ENCODE peak calls at places on chromosome 5, in eight cellular contexts. One of them, this sample, is unnamed.

GRCh38 chr5:169682026-169682425 is 45.0 kb downstream of the DOCK2 start:
- DNase-seq in astrocyte of the spinal cord: no peak
- DNase-seq in CD8-positive, alpha-beta T cell: no peak
- DNase-seq in fibroblast of the aortic adventitia: no peak
- DNase-seq in fibroblast of villous mesenchyme: no peak
- DNase-seq in ovary: no peak
- DNase-seq in mucosa of descending colon: no peak
- DNase-seq in uterus: no peak
- DNase-seq in this sample: no peak

GRCh38 chr5:34652916-34653315 is 3.2 kb upstream of the RAI14 start:
- DNase-seq in ovary: no peak
- DNase-seq in astrocyte of the spinal cord: peak
- DNase-seq in uterus: no peak
- DNase-seq in mucosa of descending colon: no peak
- DNase-seq in fibroblast of villous mesenchyme: no peak
- DNase-seq in CD8-positive, alpha-beta T cell: no peak
- DNase-seq in fibroblast of the aortic adventitia: peak
- DNase-seq in this sample: no peak

GRCh38 chr5:56211298-56211865 is 21.7 kb downstream of the ANKRD55 start:
- DNase-seq in CD8-positive, alpha-beta T cell: no peak
- DNase-seq in uterus: no peak
- DNase-seq in astrocyte of the spinal cord: peak
- DNase-seq in mucosa of descending colon: no peak
- DNase-seq in fibroblast of villous mesenchyme: peak
- DNase-seq in fibroblast of the aortic adventitia: peak
- DNase-seq in ovary: no peak
- DNase-seq in this sample: no peak

GRCh38 chr5:120678279-120678678 is 214.2 kb downstream of the PRR16 start:
- DNase-seq in astrocyte of the spinal cord: peak
- DNase-seq in fibroblast of villous mesenchyme: peak
- DNase-seq in fibroblast of the aortic adventitia: peak
- DNase-seq in CD8-positive, alpha-beta T cell: no peak
- DNase-seq in uterus: no peak
- DNase-seq in mucosa of descending colon: no peak
- DNase-seq in ovary: no peak
- DNase-seq in this sample: no peak

GRCh38 chr5:88045931-88046461 is 222.6 kb downstream of the TMEM161B start:
- DNase-seq in CD8-positive, alpha-beta T cell: no peak
- DNase-seq in fibroblast of the aortic adventitia: no peak
- DNase-seq in mucosa of descending colon: no peak
- DNase-seq in astrocyte of the spinal cord: peak
- DNase-seq in fibroblast of villous mesenchyme: no peak
- DNase-seq in ovary: no peak
- DNase-seq in uterus: no peak
- DNase-seq in this sample: no peak

GRCh38 chr5:73969195-73970059 is 343.4 kb downstream of the ARHGEF28 start:
- DNase-seq in astrocyte of the spinal cord: no peak
- DNase-seq in fibroblast of the aortic adventitia: no peak
- DNase-seq in mucosa of descending colon: no peak
- DNase-seq in CD8-positive, alpha-beta T cell: no peak
- DNase-seq in uterus: no peak
- DNase-seq in ovary: no peak
- DNase-seq in fibroblast of villous mesenchyme: no peak
- DNase-seq in this sample: no peak

GRCh38 chr5:139177809-139178581 is 20.2 kb downstream of the SIL1 start:
- DNase-seq in fibroblast of the aortic adventitia: peak
- DNase-seq in mucosa of descending colon: peak
- DNase-seq in astrocyte of the spinal cord: no peak
- DNase-seq in fibroblast of villous mesenchyme: peak
- DNase-seq in CD8-positive, alpha-beta T cell: no peak
- DNase-seq in ovary: no peak
- DNase-seq in uterus: no peak
- DNase-seq in this sample: no peak

GRCh38 chr5:98110270-98110669 is 663.2 kb upstream of the RGMB start:
- DNase-seq in CD8-positive, alpha-beta T cell: no peak
- DNase-seq in fibroblast of villous mesenchyme: peak
- DNase-seq in fibroblast of the aortic adventitia: peak
- DNase-seq in astrocyte of the spinal cord: peak
- DNase-seq in ovary: no peak
- DNase-seq in uterus: no peak
- DNase-seq in mucosa of descending colon: no peak
- DNase-seq in this sample: no peak

GRCh38 chr5:143227301-143227700 is 176.2 kb downstream of the NR3C1 start:
- DNase-seq in CD8-positive, alpha-beta T cell: no peak
- DNase-seq in ovary: no peak
- DNase-seq in uterus: no peak
- DNase-seq in fibroblast of villous mesenchyme: no peak
- DNase-seq in fibroblast of the aortic adventitia: no peak
- DNase-seq in astrocyte of the spinal cord: no peak
- DNase-seq in mucosa of descending colon: no peak
- DNase-seq in this sample: no peak

GRCh38 chr5:130526708-130527107 is 622.4 kb downstream of the CHSY3 start:
- DNase-seq in astrocyte of the spinal cord: peak
- DNase-seq in uterus: no peak
- DNase-seq in ovary: no peak
- DNase-seq in fibroblast of villous mesenchyme: no peak
- DNase-seq in fibroblast of the aortic adventitia: no peak
- DNase-seq in CD8-positive, alpha-beta T cell: no peak
- DNase-seq in mucosa of descending colon: no peak
- DNase-seq in this sample: no peak

GRCh38 chr5:98772415-98773213 is 849 bp upstream of the RGMB start:
- DNase-seq in uterus: peak
- DNase-seq in mucosa of descending colon: peak
- DNase-seq in fibroblast of the aortic adventitia: no peak
- DNase-seq in astrocyte of the spinal cord: peak
- DNase-seq in ovary: peak
- DNase-seq in fibroblast of villous mesenchyme: peak
- DNase-seq in CD8-positive, alpha-beta T cell: no peak
- DNase-seq in this sample: no peak

DNA sequence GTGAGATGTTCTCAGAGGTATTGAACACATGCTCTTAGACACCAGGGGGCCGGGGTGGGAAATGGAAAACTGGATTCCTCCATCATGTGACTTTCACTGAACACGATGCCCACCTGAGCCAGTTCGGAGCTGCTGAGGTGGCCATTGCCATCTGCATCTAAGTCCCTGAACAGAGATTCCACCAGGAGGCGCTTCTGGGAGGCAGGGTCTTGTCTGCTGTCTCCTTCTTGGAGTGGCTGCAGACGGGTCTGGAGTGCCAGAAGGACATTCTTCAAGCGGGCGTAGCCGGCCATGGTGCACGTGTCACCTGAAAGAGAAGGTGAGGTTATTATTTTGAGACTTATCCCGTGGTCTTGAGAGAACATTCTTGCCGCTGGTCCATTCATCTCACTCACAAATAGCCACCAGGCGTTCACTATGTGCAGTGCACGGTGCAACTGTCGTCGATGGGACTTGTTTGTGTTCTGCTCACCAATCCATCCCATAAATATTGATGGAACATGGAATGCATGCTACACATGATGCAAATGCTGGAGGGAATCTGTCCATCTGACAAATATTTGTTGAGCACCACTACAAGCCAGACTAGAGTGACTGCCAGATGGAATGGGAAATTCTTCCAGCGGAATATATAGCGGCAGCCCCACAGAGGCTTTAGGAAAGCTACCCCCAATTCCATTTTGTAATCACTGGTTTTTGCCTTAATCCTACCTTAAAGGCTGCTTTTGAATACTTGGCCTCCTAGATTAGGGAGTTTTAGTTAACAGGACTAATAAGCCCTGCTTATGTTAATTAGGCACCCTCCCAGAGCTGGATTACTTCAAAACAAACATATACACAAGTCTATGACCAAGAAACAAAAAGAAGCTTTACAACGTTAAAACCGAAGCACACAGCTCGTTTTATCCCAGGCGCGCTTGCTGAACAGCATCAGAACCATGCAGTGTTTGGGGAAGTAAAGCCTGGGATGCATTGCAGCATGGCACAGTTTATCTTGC is 264.8 kb downstream of the HSPA4 start:
- DNase-seq in astrocyte of the spinal cord: no peak
- DNase-seq in fibroblast of the aortic adventitia: no peak
- DNase-seq in fibroblast of villous mesenchyme: peak
- DNase-seq in uterus: no peak
- DNase-seq in CD8-positive, alpha-beta T cell: no peak
- DNase-seq in mucosa of descending colon: peak
- DNase-seq in ovary: no peak
- DNase-seq in this sample: no peak
- TF ChIP-seq CTCF in astrocyte of the spinal cord: peak
- TF ChIP-seq CTCF in fibroblast of the aortic adventitia: no peak
- TF ChIP-seq CTCF in fibroblast of villous mesenchyme: peak
- TF ChIP-seq CTCF in uterus: no peak
- TF ChIP-seq CTCF in CD8-positive, alpha-beta T cell: no peak
- TF ChIP-seq CTCF in mucosa of descending colon: no peak
- TF ChIP-seq CTCF in ovary: no peak
- TF ChIP-seq CTCF in this sample: peak

GRCh38 chr5:107253246-107253645 is 417.5 kb downstream of the EFNA5 start:
- DNase-seq in fibroblast of the aortic adventitia: no peak
- DNase-seq in CD8-positive, alpha-beta T cell: no peak
- DNase-seq in mucosa of descending colon: no peak
- DNase-seq in ovary: no peak
- DNase-seq in astrocyte of the spinal cord: no peak
- DNase-seq in uterus: no peak
- DNase-seq in fibroblast of villous mesenchyme: no peak
- DNase-seq in this sample: no peak

GRCh38 chr5:107254902-107255234 is 415.9 kb downstream of the EFNA5 start:
- DNase-seq in CD8-positive, alpha-beta T cell: no peak
- DNase-seq in ovary: no peak
- DNase-seq in fibroblast of villous mesenchyme: no peak
- DNase-seq in astrocyte of the spinal cord: no peak
- DNase-seq in uterus: no peak
- DNase-seq in mucosa of descending colon: no peak
- DNase-seq in fibroblast of the aortic adventitia: no peak
- DNase-seq in this sample: no peak

GRCh38 chr5:107254214-107254901 is 416.4 kb downstream of the EFNA5 start:
- DNase-seq in astrocyte of the spinal cord: no peak
- DNase-seq in fibroblast of villous mesenchyme: no peak
- DNase-seq in uterus: no peak
- DNase-seq in ovary: no peak
- DNase-seq in mucosa of descending colon: no peak
- DNase-seq in CD8-positive, alpha-beta T cell: no peak
- DNase-seq in fibroblast of the aortic adventitia: no peak
- DNase-seq in this sample: no peak

GRCh38 chr5:107263387-107264003 is 407.2 kb downstream of the EFNA5 start:
- DNase-seq in fibroblast of villous mesenchyme: no peak
- DNase-seq in mucosa of descending colon: no peak
- DNase-seq in ovary: no peak
- DNase-seq in fibroblast of the aortic adventitia: no peak
- DNase-seq in astrocyte of the spinal cord: no peak
- DNase-seq in CD8-positive, alpha-beta T cell: no peak
- DNase-seq in uterus: no peak
- DNase-seq in this sample: no peak

DNA sequence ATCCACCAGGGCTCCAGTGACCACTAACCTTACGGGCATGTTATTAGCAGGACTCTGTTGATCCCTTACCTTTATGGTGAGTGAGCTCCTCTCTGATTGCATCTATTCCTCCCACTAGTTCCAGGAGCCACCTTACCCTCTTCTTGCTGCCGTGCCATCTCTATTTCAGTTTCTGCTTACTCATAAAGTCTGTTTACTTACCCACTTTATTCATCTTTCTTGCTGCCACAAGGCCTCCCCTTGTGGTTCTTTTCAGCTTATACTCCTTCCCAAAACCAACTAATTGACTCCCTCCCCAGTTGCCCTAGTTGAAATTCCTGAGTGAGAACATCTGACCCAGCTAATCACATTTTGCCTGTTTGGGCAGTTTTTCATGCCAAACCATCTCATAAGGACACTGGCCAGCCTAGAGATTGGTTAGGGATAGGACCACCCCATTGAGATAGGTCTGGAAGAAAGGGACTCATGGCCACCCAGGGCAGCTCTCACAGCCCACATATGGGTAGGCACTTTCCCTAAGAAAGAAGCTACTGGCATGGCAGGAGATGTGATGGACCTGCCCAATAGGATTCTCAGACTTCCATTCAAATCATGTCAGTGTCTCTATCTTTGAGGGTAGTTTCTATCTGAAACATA is 412.7 kb downstream of the EFNA5 start:
- DNase-seq in fibroblast of the aortic adventitia: no peak
- DNase-seq in fibroblast of villous mesenchyme: no peak
- DNase-seq in uterus: no peak
- DNase-seq in ovary: no peak
- DNase-seq in mucosa of descending colon: no peak
- DNase-seq in astrocyte of the spinal cord: peak
- DNase-seq in CD8-positive, alpha-beta T cell: no peak
- DNase-seq in this sample: no peak
- H3K4me3 ChIP-seq in fibroblast of the aortic adventitia: no peak
- H3K4me3 ChIP-seq in fibroblast of villous mesenchyme: no peak
- H3K4me3 ChIP-seq in uterus: no peak
- H3K4me3 ChIP-seq in ovary: no peak
- H3K4me3 ChIP-seq in mucosa of descending colon: no peak
- H3K4me3 ChIP-seq in astrocyte of the spinal cord: no peak
- H3K4me3 ChIP-seq in CD8-positive, alpha-beta T cell: no peak
- H3K4me3 ChIP-seq in this sample: no peak

GRCh38 chr5:40720071-40720470 is 35.7 kb downstream of the TTC33 start:
- DNase-seq in fibroblast of the aortic adventitia: no peak
- DNase-seq in ovary: no peak
- DNase-seq in CD8-positive, alpha-beta T cell: no peak
- DNase-seq in uterus: no peak
- DNase-seq in fibroblast of villous mesenchyme: no peak
- DNase-seq in mucosa of descending colon: no peak
- DNase-seq in astrocyte of the spinal cord: no peak
- DNase-seq in this sample: no peak

GRCh38 chr5:40716590-40716989 is 36.9 kb downstream of the PTGER4 start:
- DNase-seq in ovary: no peak
- DNase-seq in mucosa of descending colon: no peak
- DNase-seq in astrocyte of the spinal cord: no peak
- DNase-seq in CD8-positive, alpha-beta T cell: no peak
- DNase-seq in fibroblast of villous mesenchyme: no peak
- DNase-seq in uterus: no peak
- DNase-seq in fibroblast of the aortic adventitia: no peak
- DNase-seq in this sample: no peak

GRCh38 chr5:40717281-40717680 is 37.6 kb downstream of the PTGER4 start:
- DNase-seq in CD8-positive, alpha-beta T cell: no peak
- DNase-seq in astrocyte of the spinal cord: peak
- DNase-seq in fibroblast of the aortic adventitia: peak
- DNase-seq in ovary: no peak
- DNase-seq in uterus: no peak
- DNase-seq in fibroblast of villous mesenchyme: peak
- DNase-seq in mucosa of descending colon: no peak
- DNase-seq in this sample: no peak

DNA sequence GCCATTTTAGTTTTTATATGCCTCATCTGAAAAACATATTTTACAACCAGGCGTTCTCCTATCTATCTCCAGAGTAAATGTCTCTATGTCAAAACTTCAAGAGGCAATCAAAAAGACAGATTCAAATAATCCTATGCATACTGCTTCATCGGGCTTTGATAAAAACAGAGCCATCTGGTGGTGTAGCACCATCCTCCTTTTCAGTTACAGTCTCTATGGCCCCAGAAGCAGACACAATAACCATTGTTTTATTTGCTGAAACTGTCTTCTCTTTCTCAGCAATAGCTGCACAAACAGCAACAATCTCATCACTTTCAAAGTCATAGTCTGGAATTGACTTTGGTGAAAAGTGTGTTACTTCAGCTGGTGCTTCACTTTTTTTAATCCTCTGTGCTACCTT is 36.3 kb downstream of the PTGER4 start:
- DNase-seq in fibroblast of villous mesenchyme: no peak
- DNase-seq in uterus: no peak
- DNase-seq in CD8-positive, alpha-beta T cell: no peak
- DNase-seq in ovary: no peak
- DNase-seq in astrocyte of the spinal cord: no peak
- DNase-seq in mucosa of descending colon: no peak
- DNase-seq in fibroblast of the aortic adventitia: peak
- DNase-seq in this sample: no peak
- TF ChIP-seq CTCF in fibroblast of villous mesenchyme: no peak
- TF ChIP-seq CTCF in uterus: no peak
- TF ChIP-seq CTCF in CD8-positive, alpha-beta T cell: no peak
- TF ChIP-seq CTCF in ovary: no peak
- TF ChIP-seq CTCF in astrocyte of the spinal cord: peak
- TF ChIP-seq CTCF in mucosa of descending colon: no peak
- TF ChIP-seq CTCF in fibroblast of the aortic adventitia: peak
- TF ChIP-seq CTCF in this sample: no peak

GRCh38 chr5:149273237-149273636 is 1.6 kb downstream of the AFAP1L1 start:
- DNase-seq in fibroblast of the aortic adventitia: no peak
- DNase-seq in mucosa of descending colon: no peak
- DNase-seq in CD8-positive, alpha-beta T cell: no peak
- DNase-seq in uterus: no peak
- DNase-seq in astrocyte of the spinal cord: no peak
- DNase-seq in fibroblast of villous mesenchyme: no peak
- DNase-seq in ovary: no peak
- DNase-seq in this sample: no peak
- H3K4me3 ChIP-seq in fibroblast of the aortic adventitia: no peak
- H3K4me3 ChIP-seq in mucosa of descending colon: no peak
- H3K4me3 ChIP-seq in CD8-positive, alpha-beta T cell: no peak
- H3K4me3 ChIP-seq in uterus: peak
- H3K4me3 ChIP-seq in astrocyte of the spinal cord: no peak
- H3K4me3 ChIP-seq in fibroblast of villous mesenchyme: no peak
- H3K4me3 ChIP-seq in ovary: no peak
- H3K4me3 ChIP-seq in this sample: no peak

This sample was measured in HL-60.